ENCODE peak calls at places on chromosomes 7 and 10, in six cellular contexts. B is HepG2, E is A549, D is upper lobe of left lung, N is K562, U is GM12878. O is an unnamed sample. For H3K4me1, the result is how much of the 10 kb centered on the place peaks cover.

GRCh38 chr7:75982306-75983064 is 11.9 kb downstream of the TMEM120A start:
- ATAC-seq in E (peak), U (no peak), N (no peak), D (no peak), B (no peak), O (no peak)

GRCh38 chr10:24505759-24506158 is 217.9 kb downstream of the ARHGAP21 start:
- ATAC-seq in N (no peak), D (no peak), B (no peak), E (no peak), U (no peak), O (no peak)

GRCh38 chr10:74587109-74587508 is 239.3 kb upstream of the KAT6B start:
- ATAC-seq in B (peak), U (no peak), E (no peak), N (no peak), D (no peak), O (no peak)

GRCh38 chr7:31114593-31115343 is 62.7 kb downstream of the ADCYAP1R1 start:
- ATAC-seq in E (peak), N (no peak), D (peak), U (peak), B (no peak), O (peak)

GRCh38 chr7:157347217-157347904 is 10.6 kb downstream of the DNAJB6 start:
- ATAC-seq in D (peak), N (peak), U (no peak), E (peak), B (no peak), O (peak)

GRCh38 chr10:110356628-110357245 is 52.0 kb upstream of the SMNDC1 start:
- ATAC-seq in B (peak), N (peak), D (peak), E (no peak), U (peak), O (peak)

GRCh38 chr10:122298598-122299301 is 27.7 kb downstream of the BTBD16 start:
- ATAC-seq in N (peak), E (peak), D (peak), U (peak), B (peak), O (peak)

GRCh38 chr7:78769551-78770101 is 683.8 kb downstream of the MAGI2 start:
- ATAC-seq in U (peak), B (no peak), D (peak), E (no peak), N (no peak), O (no peak)

GRCh38 chr10:76558586-76558985 is 1079.0 kb downstream of the KCNMA1 start:
- ATAC-seq in B (peak), U (no peak), D (peak), E (no peak), N (no peak), O (peak)

GRCh38 chr7:123621707-123622106 is 20.1 kb downstream of the ASB15 start:
- ATAC-seq in B (no peak), U (no peak), D (no peak), N (no peak), E (no peak), O (no peak)

GRCh38 chr7:156956733-156957132 is 7.2 kb downstream of the NOM1 start:
- ATAC-seq in E (no peak), N (no peak), U (no peak), D (no peak), B (no peak), O (no peak)

GRCh38 chr7:1844336-1844955 is 174.4 kb downstream of the ELFN1 start:
- ATAC-seq in N (peak), D (no peak), U (no peak), E (peak), B (no peak), O (no peak)

GRCh38 chr10:65275296-65275695 is 1650.5 kb upstream of the LRRTM3 start:
- ATAC-seq in U (no peak), D (no peak), B (no peak), N (no peak), E (peak), O (no peak)

GRCh38 chr7:134197342-134197741 is 70.2 kb downstream of the LRGUK start:
- ATAC-seq in N (peak), U (no peak), B (no peak), D (no peak), E (no peak), O (no peak)

GRCh38 chr7:17305387-17306171 is 7.1 kb downstream of the AHR start:
- ATAC-seq in U (no peak), N (no peak), E (peak), D (no peak), B (no peak), O (no peak)

GRCh38 chr10:100912609-100913469 is at the start of gene SLF2:
- ATAC-seq in N (peak), E (peak), D (peak), B (peak), U (peak), O (peak)
- TF ChIP-seq EP300 in N (no peak), E (no peak), D (no peak), B (no peak), U (no peak), O (no peak)

GRCh38 chr7:130913721-130914588 is 179.9 kb upstream of the KLF14 start:
- ATAC-seq in E (no peak), N (no peak), B (no peak), U (peak), D (no peak), O (no peak)

GRCh38 chr7:130912910-130913720 is 179.1 kb upstream of the KLF14 start:
- ATAC-seq in N (peak), E (peak), U (peak), D (peak), B (peak), O (peak)

GRCh38 chr7:130917669-130918128 is 183.7 kb upstream of the KLF14 start:
- ATAC-seq in N (peak), E (peak), B (no peak), U (no peak), D (no peak), O (no peak)

GRCh38 chr7:130912086-130912909 is 178.3 kb upstream of the KLF14 start:
- ATAC-seq in N (peak), E (peak), U (peak), B (no peak), D (peak), O (no peak)

GRCh38 chr7:130914589-130915294 is 180.7 kb upstream of the KLF14 start:
- ATAC-seq in D (no peak), E (no peak), U (no peak), N (no peak), B (no peak), O (no peak)
- H3K4me1 ChIP-seq in D (half or more), E (half or more), U (half or more), N (under half), B (half or more), O (half or more)

GRCh38 chr10:31384589-31384949 is 65.6 kb downstream of the ZEB1 start:
- ATAC-seq in E (no peak), U (peak), D (no peak), B (no peak), N (no peak), O (no peak)

GRCh38 chr10:31381171-31381570 is 62.2 kb downstream of the ZEB1 start:
- ATAC-seq in N (no peak), B (no peak), D (no peak), U (no peak), E (no peak), O (no peak)

GRCh38 chr10:31381766-31382316 is 62.8 kb downstream of the ZEB1 start:
- ATAC-seq in B (no peak), D (no peak), N (no peak), U (peak), E (no peak), O (no peak)

GRCh38 chr10:31383810-31384588 is 65.0 kb downstream of the ZEB1 start:
- ATAC-seq in N (no peak), D (no peak), E (no peak), B (no peak), U (peak), O (no peak)
- TF ChIP-seq POLR2A in N (no peak), D (no peak), E (no peak), B (no peak), U (peak), O (no peak)

GRCh38 chr10:91034494-91035157 is 113.7 kb upstream of the ANKRD1 start:
- ATAC-seq in N (no peak), U (no peak), D (peak), B (peak), E (no peak), O (peak)
- TF ChIP-seq EP300 in N (no peak), U (no peak), D (no peak), B (no peak), E (no peak), O (no peak)

GRCh38 chr7:36287371-36288241 is 102.1 kb upstream of the ANLN start:
- ATAC-seq in U (peak), N (no peak), B (peak), D (peak), E (no peak), O (no peak)

GRCh38 chr7:36285276-36285675 is 104.4 kb upstream of the ANLN start:
- ATAC-seq in E (no peak), B (no peak), U (no peak), D (no peak), N (no peak), O (no peak)

GRCh38 chr7:36288501-36288900 is 101.2 kb upstream of the ANLN start:
- ATAC-seq in U (no peak), D (no peak), N (no peak), B (no peak), E (no peak), O (no peak)

GRCh38 chr7:36286241-36286640 is 103.4 kb upstream of the ANLN start:
- ATAC-seq in D (no peak), E (no peak), B (no peak), U (peak), N (no peak), O (no peak)

DNA sequence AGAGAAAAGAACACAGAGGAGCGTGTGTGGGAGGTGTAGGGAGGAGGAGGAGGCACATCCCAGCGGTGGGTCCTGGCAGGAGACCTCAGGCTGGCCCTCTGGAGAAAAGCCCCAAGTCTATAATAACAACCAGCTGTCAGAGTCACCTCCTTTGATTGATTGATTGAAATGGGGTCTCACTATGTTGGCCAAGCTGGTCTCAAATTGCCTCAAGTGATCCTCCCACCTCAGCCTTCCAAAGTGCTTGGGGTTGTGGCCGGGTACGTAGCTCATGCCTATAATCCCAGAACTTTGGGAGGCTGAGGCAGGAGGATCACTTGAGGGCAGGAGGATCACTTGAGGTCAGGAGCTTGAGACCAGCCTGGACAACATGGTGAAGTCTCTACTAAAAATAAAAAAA is 103.0 kb upstream of the ANLN start:
- ATAC-seq in N (no peak), D (no peak), E (no peak), U (no peak), B (no peak), O (no peak)
- H3K4me1 ChIP-seq in N (under half), D (under half), E (half or more), U (under half), B (half or more), O (under half)

GRCh38 chr10:112082134-112082533 is 101.4 kb downstream of the GPAM start:
- ATAC-seq in E (no peak), D (no peak), U (no peak), B (no peak), N (no peak), O (no peak)

GRCh38 chr10:112083526-112083925 is 100.0 kb downstream of the GPAM start:
- ATAC-seq in B (no peak), N (no peak), D (no peak), E (no peak), U (no peak), O (no peak)

GRCh38 chr10:112092529-112092928 is 91.0 kb downstream of the GPAM start:
- ATAC-seq in U (no peak), E (no peak), N (no peak), B (no peak), D (no peak), O (no peak)

DNA sequence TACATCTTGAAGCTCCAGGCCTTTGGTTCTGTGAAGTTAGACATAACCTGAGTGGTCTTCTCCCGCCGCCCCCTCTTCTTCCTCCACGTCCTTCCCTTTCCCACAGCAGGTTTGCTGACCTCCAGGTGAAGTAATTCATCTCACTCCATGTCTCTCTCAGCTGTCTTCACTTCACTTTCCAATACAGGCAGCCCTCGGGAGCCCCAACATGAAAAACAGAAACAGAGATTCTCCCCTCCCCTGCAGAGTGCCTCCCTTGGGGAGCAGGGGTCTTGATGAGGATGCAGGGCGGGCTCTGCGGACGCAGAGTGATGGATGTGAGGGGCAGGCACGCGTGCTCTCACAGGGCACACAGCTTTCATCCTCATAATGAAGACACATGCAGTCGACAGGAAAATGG is 95.6 kb downstream of the GPAM start:
- ATAC-seq in B (no peak), E (no peak), U (no peak), D (no peak), N (no peak), O (no peak)
- TF ChIP-seq POLR2A in B (no peak), E (no peak), U (no peak), D (no peak), N (no peak), O (no peak)

DNA sequence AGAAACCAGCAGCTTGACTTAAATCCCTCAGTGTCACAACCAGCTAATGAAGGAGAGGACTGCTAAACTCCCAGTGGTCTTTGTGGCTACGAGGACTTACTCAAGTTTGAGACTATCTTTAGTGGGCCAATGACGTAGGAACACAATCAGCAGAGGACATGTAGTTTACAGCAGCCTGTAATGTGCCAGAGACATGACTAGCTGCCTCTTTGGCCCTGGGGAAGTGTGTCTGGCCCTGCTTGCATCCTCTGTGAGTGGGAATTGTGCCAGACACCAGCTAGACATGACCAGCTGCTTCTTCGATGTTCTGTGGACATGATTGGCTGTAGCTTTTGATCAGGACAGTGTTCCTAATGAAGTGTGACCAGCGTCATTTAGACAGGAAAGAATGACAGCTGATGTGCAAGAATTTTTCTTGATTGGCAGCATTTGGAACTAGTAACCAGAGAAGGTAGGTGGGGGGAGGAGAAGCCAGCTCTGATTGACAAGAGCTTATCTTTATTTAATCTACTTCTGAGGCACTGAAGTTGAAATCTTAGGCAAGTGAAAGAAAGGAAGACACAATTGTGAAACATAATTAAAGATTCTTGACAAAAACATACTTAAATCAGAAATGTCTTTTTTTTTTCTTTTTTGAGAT is 141.8 kb downstream of the AUTS2 start:
- ATAC-seq in N (no peak), B (no peak), U (peak), E (no peak), D (peak), O (peak)
- TF ChIP-seq EP300 in N (no peak), B (no peak), U (peak), E (no peak), D (no peak), O (no peak)

DNA sequence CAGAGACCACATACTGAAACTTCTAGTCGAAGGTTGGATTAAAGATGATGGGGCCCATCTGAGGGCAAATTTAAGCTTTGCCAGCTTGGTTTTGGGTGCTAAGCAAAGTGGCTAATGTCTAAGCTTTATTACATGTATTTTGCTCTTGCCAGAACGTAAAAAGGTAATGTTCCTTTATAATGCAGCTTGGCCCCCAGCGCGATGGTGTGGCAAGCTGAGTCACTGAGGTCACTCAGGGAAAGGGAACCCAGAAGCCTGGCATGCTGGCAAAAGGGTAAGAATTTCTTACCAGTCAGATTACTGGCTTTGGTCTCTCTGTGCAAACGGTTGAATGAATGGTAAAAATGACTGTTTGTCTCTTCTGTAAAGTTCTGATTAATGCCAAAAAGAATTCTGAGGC is 158.3 kb upstream of the KCND2 start:
- ATAC-seq in U (no peak), E (no peak), B (no peak), N (no peak), D (no peak), O (no peak)
- H3K4me1 ChIP-seq in U (under half), E (under half), B (under half), N (under half), D (under half), O (under half)

O was measured in gastroesophageal sphincter.